ENCODE peak calls at places on chromosomes 5 and 9, in seven cellular contexts. One of them, this sample, is unnamed.

GRCh38 chr5:66452109-66452508 is 144.1 kb upstream of the MAST4 start:
- DNase-seq in astrocyte: no peak
- DNase-seq in HCT116: no peak
- DNase-seq in GM23248: no peak
- DNase-seq in neuronal stem cell: no peak
- DNase-seq in keratinocyte: no peak
- DNase-seq in MM.1S: no peak
- DNase-seq in this sample: no peak

GRCh38 chr9:4146293-4146692 is 153.6 kb downstream of the GLIS3 start:
- DNase-seq in MM.1S: no peak
- DNase-seq in HCT116: no peak
- DNase-seq in keratinocyte: no peak
- DNase-seq in astrocyte: no peak
- DNase-seq in GM23248: no peak
- DNase-seq in neuronal stem cell: no peak
- DNase-seq in this sample: no peak

GRCh38 chr9:81456431-81456970 is 232.8 kb downstream of the TLE1 start:
- DNase-seq in astrocyte: peak; percentile 89
- DNase-seq in GM23248: peak; percentile 31
- DNase-seq in neuronal stem cell: no peak
- DNase-seq in HCT116: no peak
- DNase-seq in keratinocyte: no peak
- DNase-seq in MM.1S: no peak
- DNase-seq in this sample: no peak

GRCh38 chr9:87763286-87763685 is 37.4 kb downstream of the CTSL start:
- DNase-seq in keratinocyte: no peak
- DNase-seq in astrocyte: no peak
- DNase-seq in GM23248: no peak
- DNase-seq in HCT116: no peak
- DNase-seq in MM.1S: no peak
- DNase-seq in neuronal stem cell: no peak
- DNase-seq in this sample: no peak

GRCh38 chr5:891837-892389 is 688 bp downstream of the BRD9 start:
- DNase-seq in HCT116: no peak
- DNase-seq in astrocyte: no peak
- DNase-seq in GM23248: peak; percentile 66
- DNase-seq in MM.1S: peak; percentile 11
- DNase-seq in neuronal stem cell: no peak
- DNase-seq in keratinocyte: no peak
- DNase-seq in this sample: peak; percentile 38

GRCh38 chr5:77145666-77146065 is 58.6 kb upstream of the ZBED3 start:
- DNase-seq in HCT116: no peak
- DNase-seq in keratinocyte: no peak
- DNase-seq in neuronal stem cell: no peak
- DNase-seq in astrocyte: peak; percentile 44
- DNase-seq in GM23248: peak; percentile 84
- DNase-seq in MM.1S: no peak
- DNase-seq in this sample: no peak

GRCh38 chr9:113941056-113941455 is 64.9 kb downstream of the ZNF618 start:
- DNase-seq in neuronal stem cell: no peak
- DNase-seq in HCT116: no peak
- DNase-seq in GM23248: no peak
- DNase-seq in astrocyte: no peak
- DNase-seq in keratinocyte: no peak
- DNase-seq in MM.1S: no peak
- DNase-seq in this sample: no peak

GRCh38 chr9:4042966-4043365 is 256.9 kb downstream of the GLIS3 start:
- DNase-seq in HCT116: no peak
- DNase-seq in neuronal stem cell: peak; percentile 24
- DNase-seq in MM.1S: no peak
- DNase-seq in keratinocyte: no peak
- DNase-seq in astrocyte: no peak
- DNase-seq in GM23248: no peak
- DNase-seq in this sample: no peak

GRCh38 chr5:6163913-6164312 is 214.4 kb downstream of the MED10 start:
- DNase-seq in astrocyte: no peak
- DNase-seq in MM.1S: no peak
- DNase-seq in keratinocyte: no peak
- DNase-seq in GM23248: no peak
- DNase-seq in neuronal stem cell: no peak
- DNase-seq in HCT116: no peak
- DNase-seq in this sample: no peak

GRCh38 chr5:38257236-38258036 is 923 bp upstream of the EGFLAM start:
- DNase-seq in astrocyte: no peak
- DNase-seq in HCT116: no peak
- DNase-seq in keratinocyte: no peak
- DNase-seq in neuronal stem cell: peak; percentile 32
- DNase-seq in MM.1S: no peak
- DNase-seq in GM23248: no peak
- DNase-seq in this sample: no peak

GRCh38 chr5:133309981-133310630 is 258.3 kb downstream of the HSPA4 start:
- DNase-seq in HCT116: no peak
- DNase-seq in GM23248: no peak
- DNase-seq in neuronal stem cell: no peak
- DNase-seq in keratinocyte: no peak
- DNase-seq in astrocyte: no peak
- DNase-seq in MM.1S: no peak
- DNase-seq in this sample: no peak

GRCh38 chr9:4784403-4784802 is 8.3 kb upstream of the RCL1 start:
- DNase-seq in MM.1S: no peak
- DNase-seq in astrocyte: no peak
- DNase-seq in GM23248: no peak
- DNase-seq in keratinocyte: no peak
- DNase-seq in neuronal stem cell: no peak
- DNase-seq in HCT116: no peak
- DNase-seq in this sample: no peak

GRCh38 chr9:105248691-105249090 is 4.2 kb downstream of the SLC44A1 start:
- DNase-seq in HCT116: no peak
- DNase-seq in GM23248: no peak
- DNase-seq in MM.1S: no peak
- DNase-seq in neuronal stem cell: no peak
- DNase-seq in keratinocyte: no peak
- DNase-seq in astrocyte: no peak
- DNase-seq in this sample: no peak
- H2AFZ ChIP-seq in HCT116: no peak overlapping the region
- H2AFZ ChIP-seq in GM23248: no peak overlapping the region
- H2AFZ ChIP-seq in MM.1S: no peak overlapping the region
- H2AFZ ChIP-seq in neuronal stem cell: no peak overlapping the region
- H2AFZ ChIP-seq in keratinocyte: no peak overlapping the region
- H2AFZ ChIP-seq in astrocyte: no peak overlapping the region
- H2AFZ ChIP-seq in this sample: no peak overlapping the region

GRCh38 chr9:130053109-130053503 is 600 bp upstream of the GPR107 start:
- DNase-seq in astrocyte: no peak
- DNase-seq in GM23248: no peak
- DNase-seq in HCT116: no peak
- DNase-seq in MM.1S: no peak
- DNase-seq in neuronal stem cell: no peak
- DNase-seq in keratinocyte: no peak
- DNase-seq in this sample: no peak
- H2AFZ ChIP-seq in astrocyte: peak overlapping the region; percentile 85
- H2AFZ ChIP-seq in GM23248: peak overlapping the region; percentile 91
- H2AFZ ChIP-seq in HCT116: peak overlapping the region; percentile 18
- H2AFZ ChIP-seq in MM.1S: peak overlapping the region; percentile 87
- H2AFZ ChIP-seq in neuronal stem cell: peak overlapping the region; percentile 98
- H2AFZ ChIP-seq in keratinocyte: peak overlapping the region; percentile 91
- H2AFZ ChIP-seq in this sample: peak overlapping the region; percentile 70

GRCh38 chr9:86097510-86098224 is 1.7 kb downstream of the GOLM1 start:
- DNase-seq in neuronal stem cell: no peak
- DNase-seq in astrocyte: no peak
- DNase-seq in HCT116: no peak
- DNase-seq in MM.1S: no peak
- DNase-seq in GM23248: no peak
- DNase-seq in keratinocyte: no peak
- DNase-seq in this sample: no peak

GRCh38 chr9:86096382-86096781 is 3.0 kb downstream of the GOLM1 start:
- DNase-seq in keratinocyte: no peak
- DNase-seq in neuronal stem cell: no peak
- DNase-seq in GM23248: peak; percentile 69
- DNase-seq in astrocyte: peak; percentile 59
- DNase-seq in HCT116: no peak
- DNase-seq in MM.1S: peak; percentile 77
- DNase-seq in this sample: peak; percentile 40

GRCh38 chr9:86098793-86099694 is at the start of gene GOLM1:
- DNase-seq in HCT116: no peak
- DNase-seq in neuronal stem cell: peak; percentile 63
- DNase-seq in MM.1S: peak; percentile 69
- DNase-seq in keratinocyte: no peak
- DNase-seq in astrocyte: peak; percentile 44
- DNase-seq in GM23248: peak; percentile 89
- DNase-seq in this sample: peak; percentile 87

GRCh38 chr9:86102626-86103025 is 3.3 kb upstream of the GOLM1 start:
- DNase-seq in MM.1S: no peak
- DNase-seq in HCT116: no peak
- DNase-seq in neuronal stem cell: no peak
- DNase-seq in astrocyte: no peak
- DNase-seq in GM23248: no peak
- DNase-seq in keratinocyte: no peak
- DNase-seq in this sample: no peak

DNA sequence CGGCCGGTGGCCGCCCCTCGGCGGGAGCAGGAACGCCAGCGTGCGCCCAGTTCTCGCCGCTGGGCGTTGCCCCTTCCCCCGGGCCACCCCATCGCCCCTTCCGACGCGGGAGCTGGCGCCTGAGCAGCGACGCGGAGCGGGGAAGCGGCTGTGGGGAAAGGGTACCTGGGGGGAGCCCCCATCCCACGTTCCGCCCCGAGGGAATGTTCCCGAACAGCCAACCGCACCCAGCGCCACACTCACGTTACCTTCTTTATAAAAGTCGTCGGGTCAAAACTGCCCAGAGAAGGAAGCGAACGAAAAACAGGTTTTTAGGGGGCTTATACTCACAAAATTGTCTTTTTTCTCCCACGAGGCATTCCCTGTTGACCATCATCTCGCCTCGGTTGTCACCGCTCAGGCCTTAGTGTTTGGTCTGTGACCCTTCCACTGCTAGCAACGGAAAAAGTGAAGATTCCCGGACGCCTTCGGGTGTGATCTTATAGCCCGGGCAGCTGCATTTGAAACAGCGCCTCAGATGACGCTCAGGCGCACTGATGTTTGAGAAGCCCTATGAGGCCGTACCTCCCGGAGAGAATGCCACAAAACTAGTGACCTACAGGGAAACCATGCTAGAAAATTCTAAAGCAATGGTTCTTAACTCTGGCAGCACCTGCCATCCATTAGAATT is 472 bp upstream of the GOLM1 start:
- DNase-seq in MM.1S: peak; percentile 64
- DNase-seq in keratinocyte: no peak
- DNase-seq in HCT116: peak; percentile 57
- DNase-seq in astrocyte: peak; percentile 47
- DNase-seq in neuronal stem cell: peak; percentile 17
- DNase-seq in GM23248: peak; percentile 86
- DNase-seq in this sample: peak; percentile 76
- H2AFZ ChIP-seq in MM.1S: peak overlapping the region; percentile 74
- H2AFZ ChIP-seq in keratinocyte: peak overlapping the region; percentile 84
- H2AFZ ChIP-seq in HCT116: peak overlapping the region; percentile 46
- H2AFZ ChIP-seq in astrocyte: peak overlapping the region; percentile 89
- H2AFZ ChIP-seq in neuronal stem cell: peak overlapping the region; percentile 98
- H2AFZ ChIP-seq in GM23248: peak overlapping the region; percentile 95
- H2AFZ ChIP-seq in this sample: peak overlapping the region; percentile 98

GRCh38 chr5:147055850-147056523 is 177.4 kb upstream of the PPP2R2B start:
- DNase-seq in MM.1S: no peak
- DNase-seq in HCT116: no peak
- DNase-seq in neuronal stem cell: no peak
- DNase-seq in GM23248: no peak
- DNase-seq in astrocyte: peak; percentile 7
- DNase-seq in keratinocyte: no peak
- DNase-seq in this sample: no peak
- H2AFZ ChIP-seq in MM.1S: no peak overlapping the region
- H2AFZ ChIP-seq in HCT116: no peak overlapping the region
- H2AFZ ChIP-seq in neuronal stem cell: no peak overlapping the region
- H2AFZ ChIP-seq in GM23248: no peak overlapping the region
- H2AFZ ChIP-seq in astrocyte: peak overlapping the region; percentile 26
- H2AFZ ChIP-seq in keratinocyte: no peak overlapping the region
- H2AFZ ChIP-seq in this sample: no peak overlapping the region